ENCODE peak calls at places on chromosomes 1 and 21, in ten cellular contexts. One of them, this sample, is unnamed. For H3K4me1, the result is how much of the 10 kb centered on the place peaks cover.

GRCh38 chr1:115337633-115338456 is at the start of gene NGF:
- DNase-seq in neural progenitor cell: peak
- DNase-seq in lower lobe of right lung: peak
- DNase-seq in left ventricle myocardium inferior: peak
- DNase-seq in aorta: peak
- DNase-seq in thoracic aorta: no peak
- DNase-seq in K562: no peak
- DNase-seq in suprapubic skin: peak
- DNase-seq in naive thymus-derived CD4-positive, alpha-beta T cell: no peak
- DNase-seq in Peyer's patch: no peak
- DNase-seq in this sample: peak

GRCh38 chr1:33930346-33931114 is 66.7 kb downstream of the HMGB4 start:
- DNase-seq in aorta: no peak
- DNase-seq in naive thymus-derived CD4-positive, alpha-beta T cell: no peak
- DNase-seq in lower lobe of right lung: no peak
- DNase-seq in neural progenitor cell: no peak
- DNase-seq in K562: no peak
- DNase-seq in thoracic aorta: no peak
- DNase-seq in suprapubic skin: no peak
- DNase-seq in left ventricle myocardium inferior: no peak
- DNase-seq in Peyer's patch: no peak
- DNase-seq in this sample: no peak

GRCh38 chr1:168408531-168409242 is 128.0 kb downstream of the TBX19 start:
- DNase-seq in Peyer's patch: no peak
- DNase-seq in neural progenitor cell: no peak
- DNase-seq in thoracic aorta: no peak
- DNase-seq in aorta: no peak
- DNase-seq in suprapubic skin: no peak
- DNase-seq in naive thymus-derived CD4-positive, alpha-beta T cell: no peak
- DNase-seq in K562: peak
- DNase-seq in lower lobe of right lung: no peak
- DNase-seq in left ventricle myocardium inferior: no peak
- DNase-seq in this sample: no peak

GRCh38 chr21:36656138-36656537 is 42.8 kb upstream of the SIM2 start:
- DNase-seq in naive thymus-derived CD4-positive, alpha-beta T cell: no peak
- DNase-seq in left ventricle myocardium inferior: no peak
- DNase-seq in suprapubic skin: no peak
- DNase-seq in K562: no peak
- DNase-seq in thoracic aorta: no peak
- DNase-seq in aorta: no peak
- DNase-seq in lower lobe of right lung: peak
- DNase-seq in Peyer's patch: no peak
- DNase-seq in neural progenitor cell: no peak
- DNase-seq in this sample: no peak

GRCh38 chr1:240111558-240111957 is 19.9 kb downstream of the FMN2 start:
- DNase-seq in aorta: no peak
- DNase-seq in lower lobe of right lung: no peak
- DNase-seq in left ventricle myocardium inferior: no peak
- DNase-seq in naive thymus-derived CD4-positive, alpha-beta T cell: no peak
- DNase-seq in thoracic aorta: no peak
- DNase-seq in K562: no peak
- DNase-seq in Peyer's patch: no peak
- DNase-seq in neural progenitor cell: no peak
- DNase-seq in suprapubic skin: no peak
- DNase-seq in this sample: no peak

GRCh38 chr1:92907949-92908684 is 53.1 kb downstream of the DIPK1A start:
- DNase-seq in neural progenitor cell: no peak
- DNase-seq in Peyer's patch: no peak
- DNase-seq in aorta: no peak
- DNase-seq in naive thymus-derived CD4-positive, alpha-beta T cell: no peak
- DNase-seq in left ventricle myocardium inferior: no peak
- DNase-seq in K562: no peak
- DNase-seq in lower lobe of right lung: no peak
- DNase-seq in suprapubic skin: no peak
- DNase-seq in thoracic aorta: no peak
- DNase-seq in this sample: no peak

GRCh38 chr1:154714638-154715037 is 106.7 kb upstream of the ADAR start:
- DNase-seq in Peyer's patch: no peak
- DNase-seq in K562: peak
- DNase-seq in lower lobe of right lung: peak
- DNase-seq in suprapubic skin: no peak
- DNase-seq in neural progenitor cell: peak
- DNase-seq in left ventricle myocardium inferior: no peak
- DNase-seq in thoracic aorta: no peak
- DNase-seq in naive thymus-derived CD4-positive, alpha-beta T cell: no peak
- DNase-seq in aorta: no peak
- DNase-seq in this sample: no peak

GRCh38 chr1:41728403-41729202 is 190.1 kb downstream of the HIVEP3 start:
- DNase-seq in thoracic aorta: no peak
- DNase-seq in Peyer's patch: no peak
- DNase-seq in left ventricle myocardium inferior: no peak
- DNase-seq in suprapubic skin: no peak
- DNase-seq in K562: no peak
- DNase-seq in naive thymus-derived CD4-positive, alpha-beta T cell: no peak
- DNase-seq in lower lobe of right lung: no peak
- DNase-seq in aorta: no peak
- DNase-seq in neural progenitor cell: no peak
- DNase-seq in this sample: no peak

GRCh38 chr1:162018418-162018817 is 5.3 kb downstream of the OLFML2B start:
- DNase-seq in aorta: no peak
- DNase-seq in lower lobe of right lung: no peak
- DNase-seq in K562: no peak
- DNase-seq in suprapubic skin: no peak
- DNase-seq in naive thymus-derived CD4-positive, alpha-beta T cell: no peak
- DNase-seq in Peyer's patch: no peak
- DNase-seq in left ventricle myocardium inferior: no peak
- DNase-seq in neural progenitor cell: no peak
- DNase-seq in thoracic aorta: no peak
- DNase-seq in this sample: peak

GRCh38 chr1:153572569-153573015 is 6.9 kb upstream of the S100A2 start:
- DNase-seq in left ventricle myocardium inferior: peak
- DNase-seq in neural progenitor cell: peak
- DNase-seq in Peyer's patch: peak
- DNase-seq in aorta: peak
- DNase-seq in naive thymus-derived CD4-positive, alpha-beta T cell: peak
- DNase-seq in suprapubic skin: no peak
- DNase-seq in K562: peak
- DNase-seq in thoracic aorta: peak
- DNase-seq in lower lobe of right lung: peak
- DNase-seq in this sample: peak

GRCh38 chr1:212430416-212430815 is 2.3 kb upstream of the NENF start:
- DNase-seq in Peyer's patch: no peak
- DNase-seq in thoracic aorta: no peak
- DNase-seq in naive thymus-derived CD4-positive, alpha-beta T cell: no peak
- DNase-seq in K562: peak
- DNase-seq in suprapubic skin: no peak
- DNase-seq in lower lobe of right lung: no peak
- DNase-seq in aorta: no peak
- DNase-seq in left ventricle myocardium inferior: no peak
- DNase-seq in neural progenitor cell: no peak
- DNase-seq in this sample: no peak

GRCh38 chr1:111538343-111539035 is 35.1 kb upstream of the ADORA3 start:
- DNase-seq in thoracic aorta: no peak
- DNase-seq in neural progenitor cell: no peak
- DNase-seq in Peyer's patch: no peak
- DNase-seq in K562: no peak
- DNase-seq in lower lobe of right lung: no peak
- DNase-seq in naive thymus-derived CD4-positive, alpha-beta T cell: no peak
- DNase-seq in suprapubic skin: no peak
- DNase-seq in aorta: no peak
- DNase-seq in left ventricle myocardium inferior: no peak
- DNase-seq in this sample: no peak
- H3K4me1 ChIP-seq in thoracic aorta: under half
- H3K4me1 ChIP-seq in neural progenitor cell: under half
- H3K4me1 ChIP-seq in Peyer's patch: under half
- H3K4me1 ChIP-seq in K562: under half
- H3K4me1 ChIP-seq in lower lobe of right lung: under half
- H3K4me1 ChIP-seq in naive thymus-derived CD4-positive, alpha-beta T cell: under half
- H3K4me1 ChIP-seq in suprapubic skin: under half
- H3K4me1 ChIP-seq in aorta: under half
- H3K4me1 ChIP-seq in left ventricle myocardium inferior: under half
- H3K4me1 ChIP-seq in this sample: under half

GRCh38 chr1:25898223-25899015 is 7.8 kb downstream of the STMN1 start:
- DNase-seq in left ventricle myocardium inferior: no peak
- DNase-seq in K562: no peak
- DNase-seq in thoracic aorta: no peak
- DNase-seq in lower lobe of right lung: no peak
- DNase-seq in aorta: no peak
- DNase-seq in naive thymus-derived CD4-positive, alpha-beta T cell: no peak
- DNase-seq in Peyer's patch: no peak
- DNase-seq in suprapubic skin: no peak
- DNase-seq in neural progenitor cell: no peak
- DNase-seq in this sample: no peak

GRCh38 chr1:25897754-25898153 is 8.5 kb downstream of the STMN1 start:
- DNase-seq in K562: no peak
- DNase-seq in left ventricle myocardium inferior: no peak
- DNase-seq in thoracic aorta: no peak
- DNase-seq in aorta: no peak
- DNase-seq in Peyer's patch: no peak
- DNase-seq in naive thymus-derived CD4-positive, alpha-beta T cell: no peak
- DNase-seq in suprapubic skin: no peak
- DNase-seq in neural progenitor cell: no peak
- DNase-seq in lower lobe of right lung: no peak
- DNase-seq in this sample: no peak

GRCh38 chr1:25893072-25893604 is 13.1 kb downstream of the STMN1 start:
- DNase-seq in aorta: no peak
- DNase-seq in suprapubic skin: no peak
- DNase-seq in lower lobe of right lung: no peak
- DNase-seq in neural progenitor cell: no peak
- DNase-seq in naive thymus-derived CD4-positive, alpha-beta T cell: no peak
- DNase-seq in K562: no peak
- DNase-seq in Peyer's patch: no peak
- DNase-seq in thoracic aorta: no peak
- DNase-seq in left ventricle myocardium inferior: no peak
- DNase-seq in this sample: no peak

GRCh38 chr1:25895365-25895990 is 10.7 kb downstream of the STMN1 start:
- DNase-seq in suprapubic skin: peak
- DNase-seq in neural progenitor cell: peak
- DNase-seq in Peyer's patch: peak
- DNase-seq in lower lobe of right lung: peak
- DNase-seq in left ventricle myocardium inferior: peak
- DNase-seq in thoracic aorta: peak
- DNase-seq in naive thymus-derived CD4-positive, alpha-beta T cell: peak
- DNase-seq in aorta: peak
- DNase-seq in K562: peak
- DNase-seq in this sample: peak

GRCh38 chr1:25896266-25896665 is 10.0 kb downstream of the STMN1 start:
- DNase-seq in K562: no peak
- DNase-seq in left ventricle myocardium inferior: no peak
- DNase-seq in lower lobe of right lung: no peak
- DNase-seq in Peyer's patch: no peak
- DNase-seq in naive thymus-derived CD4-positive, alpha-beta T cell: no peak
- DNase-seq in aorta: no peak
- DNase-seq in thoracic aorta: no peak
- DNase-seq in suprapubic skin: no peak
- DNase-seq in neural progenitor cell: no peak
- DNase-seq in this sample: no peak
- H3K4me3 ChIP-seq in K562: no peak
- H3K4me3 ChIP-seq in left ventricle myocardium inferior: no peak
- H3K4me3 ChIP-seq in lower lobe of right lung: no peak
- H3K4me3 ChIP-seq in Peyer's patch: no peak
- H3K4me3 ChIP-seq in naive thymus-derived CD4-positive, alpha-beta T cell: no peak
- H3K4me3 ChIP-seq in aorta: no peak
- H3K4me3 ChIP-seq in thoracic aorta: no peak
- H3K4me3 ChIP-seq in suprapubic skin: no peak
- H3K4me3 ChIP-seq in neural progenitor cell: no peak
- H3K4me3 ChIP-seq in this sample: no peak

GRCh38 chr1:1846386-1846918 is 44.4 kb downstream of the GNB1 start:
- DNase-seq in Peyer's patch: no peak
- DNase-seq in neural progenitor cell: no peak
- DNase-seq in K562: no peak
- DNase-seq in left ventricle myocardium inferior: no peak
- DNase-seq in suprapubic skin: peak
- DNase-seq in lower lobe of right lung: no peak
- DNase-seq in thoracic aorta: no peak
- DNase-seq in naive thymus-derived CD4-positive, alpha-beta T cell: no peak
- DNase-seq in aorta: no peak
- DNase-seq in this sample: no peak
- H3K4me1 ChIP-seq in Peyer's patch: under half
- H3K4me1 ChIP-seq in neural progenitor cell: under half
- H3K4me1 ChIP-seq in K562: under half
- H3K4me1 ChIP-seq in left ventricle myocardium inferior: half or more
- H3K4me1 ChIP-seq in suprapubic skin: half or more
- H3K4me1 ChIP-seq in lower lobe of right lung: half or more
- H3K4me1 ChIP-seq in thoracic aorta: under half
- H3K4me1 ChIP-seq in naive thymus-derived CD4-positive, alpha-beta T cell: under half
- H3K4me1 ChIP-seq in aorta: under half
- H3K4me1 ChIP-seq in this sample: under half

GRCh38 chr1:25641931-25642611 is 25.5 kb downstream of the MAN1C1 start:
- DNase-seq in suprapubic skin: no peak
- DNase-seq in K562: no peak
- DNase-seq in left ventricle myocardium inferior: no peak
- DNase-seq in neural progenitor cell: no peak
- DNase-seq in thoracic aorta: no peak
- DNase-seq in naive thymus-derived CD4-positive, alpha-beta T cell: no peak
- DNase-seq in lower lobe of right lung: no peak
- DNase-seq in aorta: no peak
- DNase-seq in Peyer's patch: no peak
- DNase-seq in this sample: no peak

GRCh38 chr1:25642710-25643109 is 26.1 kb downstream of the MAN1C1 start:
- DNase-seq in thoracic aorta: no peak
- DNase-seq in neural progenitor cell: no peak
- DNase-seq in left ventricle myocardium inferior: no peak
- DNase-seq in suprapubic skin: no peak
- DNase-seq in lower lobe of right lung: no peak
- DNase-seq in K562: no peak
- DNase-seq in naive thymus-derived CD4-positive, alpha-beta T cell: peak
- DNase-seq in Peyer's patch: no peak
- DNase-seq in aorta: no peak
- DNase-seq in this sample: peak

GRCh38 chr1:25640646-25641328 is 24.2 kb downstream of the MAN1C1 start:
- DNase-seq in lower lobe of right lung: no peak
- DNase-seq in suprapubic skin: no peak
- DNase-seq in naive thymus-derived CD4-positive, alpha-beta T cell: no peak
- DNase-seq in Peyer's patch: no peak
- DNase-seq in left ventricle myocardium inferior: no peak
- DNase-seq in aorta: no peak
- DNase-seq in thoracic aorta: no peak
- DNase-seq in K562: no peak
- DNase-seq in neural progenitor cell: peak
- DNase-seq in this sample: no peak

GRCh38 chr1:25643962-25644361 is 27.4 kb downstream of the MAN1C1 start:
- DNase-seq in lower lobe of right lung: no peak
- DNase-seq in Peyer's patch: no peak
- DNase-seq in naive thymus-derived CD4-positive, alpha-beta T cell: no peak
- DNase-seq in thoracic aorta: no peak
- DNase-seq in left ventricle myocardium inferior: no peak
- DNase-seq in neural progenitor cell: no peak
- DNase-seq in suprapubic skin: no peak
- DNase-seq in K562: no peak
- DNase-seq in aorta: no peak
- DNase-seq in this sample: no peak

DNA sequence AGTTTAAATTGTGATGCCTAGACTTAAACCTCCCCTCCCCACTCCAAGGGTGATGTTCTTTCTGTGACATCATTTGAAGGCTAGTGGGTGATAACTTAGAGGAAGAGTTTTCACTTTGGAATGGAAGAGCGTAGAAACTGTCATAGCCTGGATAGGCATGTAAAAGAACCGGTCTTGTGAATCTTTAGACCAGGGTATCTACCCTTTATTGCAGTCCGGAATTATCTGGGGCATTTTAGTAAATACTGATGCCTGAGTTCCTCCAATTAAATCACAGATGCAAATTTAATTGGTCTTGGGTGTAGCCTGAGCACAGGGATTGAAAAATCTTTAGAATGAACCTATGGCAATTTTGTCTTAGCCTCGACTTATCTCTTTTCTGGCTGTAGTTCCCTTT is 24.7 kb downstream of the MAN1C1 start:
- DNase-seq in K562: no peak
- DNase-seq in lower lobe of right lung: no peak
- DNase-seq in aorta: no peak
- DNase-seq in Peyer's patch: no peak
- DNase-seq in naive thymus-derived CD4-positive, alpha-beta T cell: no peak
- DNase-seq in neural progenitor cell: no peak
- DNase-seq in thoracic aorta: no peak
- DNase-seq in suprapubic skin: no peak
- DNase-seq in left ventricle myocardium inferior: no peak
- DNase-seq in this sample: no peak
- H3K4me3 ChIP-seq in K562: no peak
- H3K4me3 ChIP-seq in lower lobe of right lung: no peak
- H3K4me3 ChIP-seq in aorta: no peak
- H3K4me3 ChIP-seq in Peyer's patch: no peak
- H3K4me3 ChIP-seq in naive thymus-derived CD4-positive, alpha-beta T cell: no peak
- H3K4me3 ChIP-seq in neural progenitor cell: no peak
- H3K4me3 ChIP-seq in thoracic aorta: no peak
- H3K4me3 ChIP-seq in suprapubic skin: no peak
- H3K4me3 ChIP-seq in left ventricle myocardium inferior: no peak
- H3K4me3 ChIP-seq in this sample: no peak